ENCODE peak calls at places on chromosomes 4 and X, in eight cellular contexts. One of them, this sample, is unnamed.

GRCh38 chrX:48960291-48960690 is 2.9 kb upstream of the OTUD5 start:
- DNase-seq in HTR-8/SVneo: no peak
- DNase-seq in right cardiac atrium: no peak
- DNase-seq in activated naive CD8-positive, alpha-beta T cell treated with anti-CD3 and anti-CD28 coated beads, Interleukin-2, amount 50 U/mL, for 24 hours: no peak
- DNase-seq in activated CD8-positive, alpha-beta memory T cell treated with anti-CD3 and anti-CD28 coated beads for 4 hours: no peak
- DNase-seq in NCI-H1436: no peak
- DNase-seq in suprapubic skin: no peak
- DNase-seq in stimulated activated CD8-positive, alpha-beta memory T cell treated with anti-CD3 and anti-CD28 coated beads, Interleukin-4, amount 100 ng/mL, for 24 hours: no peak
- DNase-seq in this sample: no peak

GRCh38 chrX:102154900-102155805 is 624 bp downstream of the BEX5 start:
- DNase-seq in activated naive CD8-positive, alpha-beta T cell treated with anti-CD3 and anti-CD28 coated beads, Interleukin-2, amount 50 U/mL, for 24 hours: peak; percentile 4
- DNase-seq in stimulated activated CD8-positive, alpha-beta memory T cell treated with anti-CD3 and anti-CD28 coated beads, Interleukin-4, amount 100 ng/mL, for 24 hours: no peak
- DNase-seq in right cardiac atrium: no peak
- DNase-seq in activated CD8-positive, alpha-beta memory T cell treated with anti-CD3 and anti-CD28 coated beads for 4 hours: no peak
- DNase-seq in suprapubic skin: no peak
- DNase-seq in NCI-H1436: no peak
- DNase-seq in HTR-8/SVneo: no peak
- DNase-seq in this sample: peak; percentile 7

GRCh38 chr4:100288167-100288566 is 97.9 kb upstream of the DDIT4L start:
- DNase-seq in NCI-H1436: no peak
- DNase-seq in activated CD8-positive, alpha-beta memory T cell treated with anti-CD3 and anti-CD28 coated beads for 4 hours: no peak
- DNase-seq in activated naive CD8-positive, alpha-beta T cell treated with anti-CD3 and anti-CD28 coated beads, Interleukin-2, amount 50 U/mL, for 24 hours: no peak
- DNase-seq in HTR-8/SVneo: no peak
- DNase-seq in stimulated activated CD8-positive, alpha-beta memory T cell treated with anti-CD3 and anti-CD28 coated beads, Interleukin-4, amount 100 ng/mL, for 24 hours: no peak
- DNase-seq in right cardiac atrium: no peak
- DNase-seq in suprapubic skin: no peak
- DNase-seq in this sample: no peak

GRCh38 chr4:675036-675804 is 878 bp downstream of the MYL5 start:
- DNase-seq in NCI-H1436: no peak
- DNase-seq in activated CD8-positive, alpha-beta memory T cell treated with anti-CD3 and anti-CD28 coated beads for 4 hours: no peak
- DNase-seq in suprapubic skin: no peak
- DNase-seq in right cardiac atrium: peak; percentile 76
- DNase-seq in HTR-8/SVneo: no peak
- DNase-seq in stimulated activated CD8-positive, alpha-beta memory T cell treated with anti-CD3 and anti-CD28 coated beads, Interleukin-4, amount 100 ng/mL, for 24 hours: no peak
- DNase-seq in activated naive CD8-positive, alpha-beta T cell treated with anti-CD3 and anti-CD28 coated beads, Interleukin-2, amount 50 U/mL, for 24 hours: no peak
- DNase-seq in this sample: peak; percentile 36

GRCh38 chrX:49155243-49155899 is 7.2 kb upstream of the MAGIX start:
- DNase-seq in NCI-H1436: peak; percentile 56
- DNase-seq in suprapubic skin: no peak
- DNase-seq in activated naive CD8-positive, alpha-beta T cell treated with anti-CD3 and anti-CD28 coated beads, Interleukin-2, amount 50 U/mL, for 24 hours: peak; percentile 37
- DNase-seq in right cardiac atrium: peak; percentile 54
- DNase-seq in stimulated activated CD8-positive, alpha-beta memory T cell treated with anti-CD3 and anti-CD28 coated beads, Interleukin-4, amount 100 ng/mL, for 24 hours: no peak
- DNase-seq in activated CD8-positive, alpha-beta memory T cell treated with anti-CD3 and anti-CD28 coated beads for 4 hours: no peak
- DNase-seq in HTR-8/SVneo: no peak
- DNase-seq in this sample: peak; percentile 45

GRCh38 chrX:111914398-111915092 is 38.6 kb downstream of the TRPC5OS start:
- DNase-seq in activated naive CD8-positive, alpha-beta T cell treated with anti-CD3 and anti-CD28 coated beads, Interleukin-2, amount 50 U/mL, for 24 hours: no peak
- DNase-seq in stimulated activated CD8-positive, alpha-beta memory T cell treated with anti-CD3 and anti-CD28 coated beads, Interleukin-4, amount 100 ng/mL, for 24 hours: no peak
- DNase-seq in NCI-H1436: peak; percentile 3
- DNase-seq in right cardiac atrium: no peak
- DNase-seq in HTR-8/SVneo: no peak
- DNase-seq in suprapubic skin: no peak
- DNase-seq in activated CD8-positive, alpha-beta memory T cell treated with anti-CD3 and anti-CD28 coated beads for 4 hours: no peak
- DNase-seq in this sample: no peak

GRCh38 chr4:155944516-155944915 is 9.2 kb downstream of the CTSO start:
- DNase-seq in activated CD8-positive, alpha-beta memory T cell treated with anti-CD3 and anti-CD28 coated beads for 4 hours: no peak
- DNase-seq in NCI-H1436: no peak
- DNase-seq in right cardiac atrium: no peak
- DNase-seq in stimulated activated CD8-positive, alpha-beta memory T cell treated with anti-CD3 and anti-CD28 coated beads, Interleukin-4, amount 100 ng/mL, for 24 hours: no peak
- DNase-seq in suprapubic skin: no peak
- DNase-seq in activated naive CD8-positive, alpha-beta T cell treated with anti-CD3 and anti-CD28 coated beads, Interleukin-2, amount 50 U/mL, for 24 hours: no peak
- DNase-seq in HTR-8/SVneo: peak; percentile 17
- DNase-seq in this sample: no peak

GRCh38 chrX:17374619-17375360 is at the start of gene NHS:
- DNase-seq in suprapubic skin: peak; percentile 77
- DNase-seq in right cardiac atrium: peak; percentile 88
- DNase-seq in HTR-8/SVneo: peak; percentile 26
- DNase-seq in activated CD8-positive, alpha-beta memory T cell treated with anti-CD3 and anti-CD28 coated beads for 4 hours: no peak
- DNase-seq in stimulated activated CD8-positive, alpha-beta memory T cell treated with anti-CD3 and anti-CD28 coated beads, Interleukin-4, amount 100 ng/mL, for 24 hours: no peak
- DNase-seq in NCI-H1436: peak; percentile 63
- DNase-seq in activated naive CD8-positive, alpha-beta T cell treated with anti-CD3 and anti-CD28 coated beads, Interleukin-2, amount 50 U/mL, for 24 hours: peak; percentile 10
- DNase-seq in this sample: peak; percentile 23

GRCh38 chrX:68685722-68686683 is 38.5 kb downstream of the STARD8 start:
- DNase-seq in NCI-H1436: no peak
- DNase-seq in activated naive CD8-positive, alpha-beta T cell treated with anti-CD3 and anti-CD28 coated beads, Interleukin-2, amount 50 U/mL, for 24 hours: peak; percentile 19
- DNase-seq in HTR-8/SVneo: no peak
- DNase-seq in right cardiac atrium: peak; percentile 86
- DNase-seq in suprapubic skin: no peak
- DNase-seq in activated CD8-positive, alpha-beta memory T cell treated with anti-CD3 and anti-CD28 coated beads for 4 hours: no peak
- DNase-seq in stimulated activated CD8-positive, alpha-beta memory T cell treated with anti-CD3 and anti-CD28 coated beads, Interleukin-4, amount 100 ng/mL, for 24 hours: no peak
- DNase-seq in this sample: peak; percentile 32

GRCh38 chr4:27692098-27692679 is 831.5 kb downstream of the STIM2 start:
- DNase-seq in stimulated activated CD8-positive, alpha-beta memory T cell treated with anti-CD3 and anti-CD28 coated beads, Interleukin-4, amount 100 ng/mL, for 24 hours: no peak
- DNase-seq in HTR-8/SVneo: no peak
- DNase-seq in activated naive CD8-positive, alpha-beta T cell treated with anti-CD3 and anti-CD28 coated beads, Interleukin-2, amount 50 U/mL, for 24 hours: no peak
- DNase-seq in right cardiac atrium: no peak
- DNase-seq in suprapubic skin: no peak
- DNase-seq in NCI-H1436: peak; percentile 15
- DNase-seq in activated CD8-positive, alpha-beta memory T cell treated with anti-CD3 and anti-CD28 coated beads for 4 hours: no peak
- DNase-seq in this sample: no peak

GRCh38 chrX:526295-527224 is 104.0 kb upstream of the SHOX start:
- DNase-seq in activated naive CD8-positive, alpha-beta T cell treated with anti-CD3 and anti-CD28 coated beads, Interleukin-2, amount 50 U/mL, for 24 hours: no peak
- DNase-seq in stimulated activated CD8-positive, alpha-beta memory T cell treated with anti-CD3 and anti-CD28 coated beads, Interleukin-4, amount 100 ng/mL, for 24 hours: no peak
- DNase-seq in NCI-H1436: no peak
- DNase-seq in right cardiac atrium: no peak
- DNase-seq in HTR-8/SVneo: no peak
- DNase-seq in suprapubic skin: no peak
- DNase-seq in activated CD8-positive, alpha-beta memory T cell treated with anti-CD3 and anti-CD28 coated beads for 4 hours: no peak
- DNase-seq in this sample: no peak

GRCh38 chrX:100904433-100904832 is 24.3 kb downstream of the XKRX start:
- DNase-seq in activated CD8-positive, alpha-beta memory T cell treated with anti-CD3 and anti-CD28 coated beads for 4 hours: no peak
- DNase-seq in stimulated activated CD8-positive, alpha-beta memory T cell treated with anti-CD3 and anti-CD28 coated beads, Interleukin-4, amount 100 ng/mL, for 24 hours: no peak
- DNase-seq in activated naive CD8-positive, alpha-beta T cell treated with anti-CD3 and anti-CD28 coated beads, Interleukin-2, amount 50 U/mL, for 24 hours: no peak
- DNase-seq in right cardiac atrium: no peak
- DNase-seq in suprapubic skin: no peak
- DNase-seq in HTR-8/SVneo: no peak
- DNase-seq in NCI-H1436: no peak
- DNase-seq in this sample: no peak

GRCh38 chr4:136558940-136559494 is 973.3 kb downstream of the PCDH18 start:
- DNase-seq in activated CD8-positive, alpha-beta memory T cell treated with anti-CD3 and anti-CD28 coated beads for 4 hours: no peak
- DNase-seq in suprapubic skin: no peak
- DNase-seq in activated naive CD8-positive, alpha-beta T cell treated with anti-CD3 and anti-CD28 coated beads, Interleukin-2, amount 50 U/mL, for 24 hours: no peak
- DNase-seq in NCI-H1436: no peak
- DNase-seq in HTR-8/SVneo: no peak
- DNase-seq in right cardiac atrium: no peak
- DNase-seq in stimulated activated CD8-positive, alpha-beta memory T cell treated with anti-CD3 and anti-CD28 coated beads, Interleukin-4, amount 100 ng/mL, for 24 hours: no peak
- DNase-seq in this sample: no peak

GRCh38 chr4:162422312-162422711 is 258.5 kb upstream of the FSTL5 start:
- DNase-seq in right cardiac atrium: no peak
- DNase-seq in stimulated activated CD8-positive, alpha-beta memory T cell treated with anti-CD3 and anti-CD28 coated beads, Interleukin-4, amount 100 ng/mL, for 24 hours: no peak
- DNase-seq in HTR-8/SVneo: no peak
- DNase-seq in suprapubic skin: no peak
- DNase-seq in activated CD8-positive, alpha-beta memory T cell treated with anti-CD3 and anti-CD28 coated beads for 4 hours: no peak
- DNase-seq in NCI-H1436: no peak
- DNase-seq in activated naive CD8-positive, alpha-beta T cell treated with anti-CD3 and anti-CD28 coated beads, Interleukin-2, amount 50 U/mL, for 24 hours: no peak
- DNase-seq in this sample: no peak

GRCh38 chr4:145933134-145933533 is 5.5 kb downstream of the ZNF827 start:
- DNase-seq in right cardiac atrium: no peak
- DNase-seq in suprapubic skin: no peak
- DNase-seq in activated CD8-positive, alpha-beta memory T cell treated with anti-CD3 and anti-CD28 coated beads for 4 hours: no peak
- DNase-seq in HTR-8/SVneo: no peak
- DNase-seq in NCI-H1436: no peak
- DNase-seq in activated naive CD8-positive, alpha-beta T cell treated with anti-CD3 and anti-CD28 coated beads, Interleukin-2, amount 50 U/mL, for 24 hours: no peak
- DNase-seq in stimulated activated CD8-positive, alpha-beta memory T cell treated with anti-CD3 and anti-CD28 coated beads, Interleukin-4, amount 100 ng/mL, for 24 hours: no peak
- DNase-seq in this sample: no peak

GRCh38 chrX:22800806-22801205 is 199.0 kb upstream of the DDX53 start:
- DNase-seq in activated CD8-positive, alpha-beta memory T cell treated with anti-CD3 and anti-CD28 coated beads for 4 hours: no peak
- DNase-seq in activated naive CD8-positive, alpha-beta T cell treated with anti-CD3 and anti-CD28 coated beads, Interleukin-2, amount 50 U/mL, for 24 hours: no peak
- DNase-seq in right cardiac atrium: no peak
- DNase-seq in suprapubic skin: no peak
- DNase-seq in stimulated activated CD8-positive, alpha-beta memory T cell treated with anti-CD3 and anti-CD28 coated beads, Interleukin-4, amount 100 ng/mL, for 24 hours: no peak
- DNase-seq in HTR-8/SVneo: peak; percentile 34
- DNase-seq in NCI-H1436: no peak
- DNase-seq in this sample: no peak

GRCh38 chr4:57303012-57303751 is 193.0 kb upstream of the IGFBP7 start:
- DNase-seq in HTR-8/SVneo: no peak
- DNase-seq in suprapubic skin: no peak
- DNase-seq in activated naive CD8-positive, alpha-beta T cell treated with anti-CD3 and anti-CD28 coated beads, Interleukin-2, amount 50 U/mL, for 24 hours: no peak
- DNase-seq in activated CD8-positive, alpha-beta memory T cell treated with anti-CD3 and anti-CD28 coated beads for 4 hours: no peak
- DNase-seq in NCI-H1436: no peak
- DNase-seq in right cardiac atrium: no peak
- DNase-seq in stimulated activated CD8-positive, alpha-beta memory T cell treated with anti-CD3 and anti-CD28 coated beads, Interleukin-4, amount 100 ng/mL, for 24 hours: no peak
- DNase-seq in this sample: no peak

GRCh38 chr4:133320576-133321170 is 171.6 kb downstream of the PCDH10 start:
- DNase-seq in HTR-8/SVneo: peak; percentile 48
- DNase-seq in activated CD8-positive, alpha-beta memory T cell treated with anti-CD3 and anti-CD28 coated beads for 4 hours: no peak
- DNase-seq in stimulated activated CD8-positive, alpha-beta memory T cell treated with anti-CD3 and anti-CD28 coated beads, Interleukin-4, amount 100 ng/mL, for 24 hours: no peak
- DNase-seq in activated naive CD8-positive, alpha-beta T cell treated with anti-CD3 and anti-CD28 coated beads, Interleukin-2, amount 50 U/mL, for 24 hours: no peak
- DNase-seq in right cardiac atrium: no peak
- DNase-seq in NCI-H1436: no peak
- DNase-seq in suprapubic skin: no peak
- DNase-seq in this sample: no peak

GRCh38 chrX:1592128-1592862 is 891 bp downstream of the AKAP17A start:
- DNase-seq in activated CD8-positive, alpha-beta memory T cell treated with anti-CD3 and anti-CD28 coated beads for 4 hours: no peak
- DNase-seq in stimulated activated CD8-positive, alpha-beta memory T cell treated with anti-CD3 and anti-CD28 coated beads, Interleukin-4, amount 100 ng/mL, for 24 hours: no peak
- DNase-seq in right cardiac atrium: peak; percentile 60
- DNase-seq in suprapubic skin: peak; percentile 77
- DNase-seq in HTR-8/SVneo: no peak
- DNase-seq in activated naive CD8-positive, alpha-beta T cell treated with anti-CD3 and anti-CD28 coated beads, Interleukin-2, amount 50 U/mL, for 24 hours: peak; percentile 47
- DNase-seq in NCI-H1436: no peak
- DNase-seq in this sample: peak; percentile 48

GRCh38 chr4:141346144-141346543 is 125.4 kb downstream of the ZNF330 start:
- DNase-seq in suprapubic skin: no peak
- DNase-seq in NCI-H1436: no peak
- DNase-seq in stimulated activated CD8-positive, alpha-beta memory T cell treated with anti-CD3 and anti-CD28 coated beads, Interleukin-4, amount 100 ng/mL, for 24 hours: no peak
- DNase-seq in right cardiac atrium: no peak
- DNase-seq in activated naive CD8-positive, alpha-beta T cell treated with anti-CD3 and anti-CD28 coated beads, Interleukin-2, amount 50 U/mL, for 24 hours: no peak
- DNase-seq in HTR-8/SVneo: peak; percentile 56
- DNase-seq in activated CD8-positive, alpha-beta memory T cell treated with anti-CD3 and anti-CD28 coated beads for 4 hours: no peak
- DNase-seq in this sample: no peak

GRCh38 chrX:74523224-74523623 is 91.2 kb downstream of the RLIM start:
- DNase-seq in stimulated activated CD8-positive, alpha-beta memory T cell treated with anti-CD3 and anti-CD28 coated beads, Interleukin-4, amount 100 ng/mL, for 24 hours: no peak
- DNase-seq in activated CD8-positive, alpha-beta memory T cell treated with anti-CD3 and anti-CD28 coated beads for 4 hours: no peak
- DNase-seq in HTR-8/SVneo: no peak
- DNase-seq in right cardiac atrium: no peak
- DNase-seq in NCI-H1436: no peak
- DNase-seq in suprapubic skin: no peak
- DNase-seq in activated naive CD8-positive, alpha-beta T cell treated with anti-CD3 and anti-CD28 coated beads, Interleukin-2, amount 50 U/mL, for 24 hours: no peak
- DNase-seq in this sample: no peak

GRCh38 chr4:182717788-182718583 is 199.2 kb downstream of the DCTD start:
- DNase-seq in suprapubic skin: no peak
- DNase-seq in activated naive CD8-positive, alpha-beta T cell treated with anti-CD3 and anti-CD28 coated beads, Interleukin-2, amount 50 U/mL, for 24 hours: no peak
- DNase-seq in right cardiac atrium: no peak
- DNase-seq in activated CD8-positive, alpha-beta memory T cell treated with anti-CD3 and anti-CD28 coated beads for 4 hours: no peak
- DNase-seq in HTR-8/SVneo: no peak
- DNase-seq in NCI-H1436: no peak
- DNase-seq in stimulated activated CD8-positive, alpha-beta memory T cell treated with anti-CD3 and anti-CD28 coated beads, Interleukin-4, amount 100 ng/mL, for 24 hours: no peak
- DNase-seq in this sample: no peak

GRCh38 chr4:174531486-174531885 is 9.2 kb upstream of the HPGD start:
- DNase-seq in suprapubic skin: no peak
- DNase-seq in NCI-H1436: no peak
- DNase-seq in right cardiac atrium: no peak
- DNase-seq in activated CD8-positive, alpha-beta memory T cell treated with anti-CD3 and anti-CD28 coated beads for 4 hours: no peak
- DNase-seq in stimulated activated CD8-positive, alpha-beta memory T cell treated with anti-CD3 and anti-CD28 coated beads, Interleukin-4, amount 100 ng/mL, for 24 hours: no peak
- DNase-seq in activated naive CD8-positive, alpha-beta T cell treated with anti-CD3 and anti-CD28 coated beads, Interleukin-2, amount 50 U/mL, for 24 hours: no peak
- DNase-seq in HTR-8/SVneo: no peak
- DNase-seq in this sample: no peak

GRCh38 chr4:123444298-123444731 is 47.7 kb downstream of the SPRY1 start:
- DNase-seq in activated naive CD8-positive, alpha-beta T cell treated with anti-CD3 and anti-CD28 coated beads, Interleukin-2, amount 50 U/mL, for 24 hours: peak; percentile 66
- DNase-seq in right cardiac atrium: peak; percentile 75
- DNase-seq in suprapubic skin: no peak
- DNase-seq in HTR-8/SVneo: no peak
- DNase-seq in NCI-H1436: no peak
- DNase-seq in activated CD8-positive, alpha-beta memory T cell treated with anti-CD3 and anti-CD28 coated beads for 4 hours: no peak
- DNase-seq in stimulated activated CD8-positive, alpha-beta memory T cell treated with anti-CD3 and anti-CD28 coated beads, Interleukin-4, amount 100 ng/mL, for 24 hours: peak; percentile 3
- DNase-seq in this sample: peak; percentile 69

GRCh38 chr4:112908511-112908910 is 140.9 kb upstream of the ANK2 start:
- DNase-seq in suprapubic skin: no peak
- DNase-seq in HTR-8/SVneo: no peak
- DNase-seq in activated CD8-positive, alpha-beta memory T cell treated with anti-CD3 and anti-CD28 coated beads for 4 hours: no peak
- DNase-seq in activated naive CD8-positive, alpha-beta T cell treated with anti-CD3 and anti-CD28 coated beads, Interleukin-2, amount 50 U/mL, for 24 hours: no peak
- DNase-seq in right cardiac atrium: no peak
- DNase-seq in stimulated activated CD8-positive, alpha-beta memory T cell treated with anti-CD3 and anti-CD28 coated beads, Interleukin-4, amount 100 ng/mL, for 24 hours: no peak
- DNase-seq in NCI-H1436: no peak
- DNase-seq in this sample: no peak

GRCh38 chrX:150848914-150849365 is 49.5 kb downstream of the CD99L2 start:
- DNase-seq in right cardiac atrium: no peak
- DNase-seq in NCI-H1436: peak; percentile 56
- DNase-seq in activated naive CD8-positive, alpha-beta T cell treated with anti-CD3 and anti-CD28 coated beads, Interleukin-2, amount 50 U/mL, for 24 hours: no peak
- DNase-seq in suprapubic skin: no peak
- DNase-seq in activated CD8-positive, alpha-beta memory T cell treated with anti-CD3 and anti-CD28 coated beads for 4 hours: no peak
- DNase-seq in HTR-8/SVneo: no peak
- DNase-seq in stimulated activated CD8-positive, alpha-beta memory T cell treated with anti-CD3 and anti-CD28 coated beads, Interleukin-4, amount 100 ng/mL, for 24 hours: no peak
- DNase-seq in this sample: no peak

GRCh38 chr4:3467601-3468031 is 4.5 kb downstream of the DOK7 start:
- DNase-seq in activated naive CD8-positive, alpha-beta T cell treated with anti-CD3 and anti-CD28 coated beads, Interleukin-2, amount 50 U/mL, for 24 hours: no peak
- DNase-seq in right cardiac atrium: peak; percentile 7
- DNase-seq in suprapubic skin: no peak
- DNase-seq in HTR-8/SVneo: no peak
- DNase-seq in stimulated activated CD8-positive, alpha-beta memory T cell treated with anti-CD3 and anti-CD28 coated beads, Interleukin-4, amount 100 ng/mL, for 24 hours: no peak
- DNase-seq in activated CD8-positive, alpha-beta memory T cell treated with anti-CD3 and anti-CD28 coated beads for 4 hours: no peak
- DNase-seq in NCI-H1436: no peak
- DNase-seq in this sample: no peak

GRCh38 chr4:128470492-128471053 is 183.0 kb upstream of the PGRMC2 start:
- DNase-seq in suprapubic skin: no peak
- DNase-seq in right cardiac atrium: no peak
- DNase-seq in stimulated activated CD8-positive, alpha-beta memory T cell treated with anti-CD3 and anti-CD28 coated beads, Interleukin-4, amount 100 ng/mL, for 24 hours: no peak
- DNase-seq in NCI-H1436: no peak
- DNase-seq in activated naive CD8-positive, alpha-beta T cell treated with anti-CD3 and anti-CD28 coated beads, Interleukin-2, amount 50 U/mL, for 24 hours: no peak
- DNase-seq in HTR-8/SVneo: no peak
- DNase-seq in activated CD8-positive, alpha-beta memory T cell treated with anti-CD3 and anti-CD28 coated beads for 4 hours: no peak
- DNase-seq in this sample: no peak

GRCh38 chrX:100829730-100830129 is 9.5 kb downstream of the CSTF2 start:
- DNase-seq in right cardiac atrium: no peak
- DNase-seq in activated CD8-positive, alpha-beta memory T cell treated with anti-CD3 and anti-CD28 coated beads for 4 hours: no peak
- DNase-seq in NCI-H1436: no peak
- DNase-seq in activated naive CD8-positive, alpha-beta T cell treated with anti-CD3 and anti-CD28 coated beads, Interleukin-2, amount 50 U/mL, for 24 hours: no peak
- DNase-seq in suprapubic skin: no peak
- DNase-seq in HTR-8/SVneo: no peak
- DNase-seq in stimulated activated CD8-positive, alpha-beta memory T cell treated with anti-CD3 and anti-CD28 coated beads, Interleukin-4, amount 100 ng/mL, for 24 hours: no peak
- DNase-seq in this sample: no peak

GRCh38 chr4:98522062-98522461 is 136.3 kb downstream of the TSPAN5 start:
- DNase-seq in right cardiac atrium: no peak
- DNase-seq in activated CD8-positive, alpha-beta memory T cell treated with anti-CD3 and anti-CD28 coated beads for 4 hours: no peak
- DNase-seq in suprapubic skin: no peak
- DNase-seq in NCI-H1436: no peak
- DNase-seq in stimulated activated CD8-positive, alpha-beta memory T cell treated with anti-CD3 and anti-CD28 coated beads, Interleukin-4, amount 100 ng/mL, for 24 hours: no peak
- DNase-seq in HTR-8/SVneo: no peak
- DNase-seq in activated naive CD8-positive, alpha-beta T cell treated with anti-CD3 and anti-CD28 coated beads, Interleukin-2, amount 50 U/mL, for 24 hours: no peak
- DNase-seq in this sample: no peak

GRCh38 chr4:2175990-2176698 is 65.8 kb downstream of the HAUS3 start:
- DNase-seq in activated CD8-positive, alpha-beta memory T cell treated with anti-CD3 and anti-CD28 coated beads for 4 hours: no peak
- DNase-seq in activated naive CD8-positive, alpha-beta T cell treated with anti-CD3 and anti-CD28 coated beads, Interleukin-2, amount 50 U/mL, for 24 hours: no peak
- DNase-seq in NCI-H1436: no peak
- DNase-seq in stimulated activated CD8-positive, alpha-beta memory T cell treated with anti-CD3 and anti-CD28 coated beads, Interleukin-4, amount 100 ng/mL, for 24 hours: no peak
- DNase-seq in suprapubic skin: no peak
- DNase-seq in HTR-8/SVneo: no peak
- DNase-seq in right cardiac atrium: no peak
- DNase-seq in this sample: no peak

GRCh38 chrX:53447441-53447840 is 13.3 kb upstream of the HSD17B10 start:
- DNase-seq in stimulated activated CD8-positive, alpha-beta memory T cell treated with anti-CD3 and anti-CD28 coated beads, Interleukin-4, amount 100 ng/mL, for 24 hours: no peak
- DNase-seq in activated naive CD8-positive, alpha-beta T cell treated with anti-CD3 and anti-CD28 coated beads, Interleukin-2, amount 50 U/mL, for 24 hours: no peak
- DNase-seq in suprapubic skin: no peak
- DNase-seq in HTR-8/SVneo: no peak
- DNase-seq in activated CD8-positive, alpha-beta memory T cell treated with anti-CD3 and anti-CD28 coated beads for 4 hours: no peak
- DNase-seq in right cardiac atrium: no peak
- DNase-seq in NCI-H1436: no peak
- DNase-seq in this sample: no peak

GRCh38 chr4:185773419-185773818 is 38.6 kb downstream of the SORBS2 start:
- DNase-seq in activated naive CD8-positive, alpha-beta T cell treated with anti-CD3 and anti-CD28 coated beads, Interleukin-2, amount 50 U/mL, for 24 hours: no peak
- DNase-seq in suprapubic skin: no peak
- DNase-seq in HTR-8/SVneo: no peak
- DNase-seq in stimulated activated CD8-positive, alpha-beta memory T cell treated with anti-CD3 and anti-CD28 coated beads, Interleukin-4, amount 100 ng/mL, for 24 hours: no peak
- DNase-seq in NCI-H1436: no peak
- DNase-seq in right cardiac atrium: peak; percentile 59
- DNase-seq in activated CD8-positive, alpha-beta memory T cell treated with anti-CD3 and anti-CD28 coated beads for 4 hours: no peak
- DNase-seq in this sample: no peak

GRCh38 chr4:75844151-75844662 is 58.0 kb downstream of the PPEF2 start:
- DNase-seq in NCI-H1436: no peak
- DNase-seq in activated naive CD8-positive, alpha-beta T cell treated with anti-CD3 and anti-CD28 coated beads, Interleukin-2, amount 50 U/mL, for 24 hours: no peak
- DNase-seq in stimulated activated CD8-positive, alpha-beta memory T cell treated with anti-CD3 and anti-CD28 coated beads, Interleukin-4, amount 100 ng/mL, for 24 hours: no peak
- DNase-seq in activated CD8-positive, alpha-beta memory T cell treated with anti-CD3 and anti-CD28 coated beads for 4 hours: no peak
- DNase-seq in suprapubic skin: no peak
- DNase-seq in HTR-8/SVneo: no peak
- DNase-seq in right cardiac atrium: no peak
- DNase-seq in this sample: no peak